ENCODE peak calls at places on chromosomes 1 and 21, in nine cellular contexts. B, K, Q, N, V, L, C, Z and M are unnamed samples. For H3K4me1 and H3K27me3, the result is how much of the 10 kb centered on the place peaks cover.

GRCh38 chr21:36377391-36377842 is 7.8 kb upstream of the CHAF1B start:
- DNase-seq in N (no peak), L (no peak), K (no peak), Q (no peak), Z (no peak), B (no peak), C (no peak), V (no peak), M (no peak)

GRCh38 chr1:221206076-221206475 is 326.8 kb downstream of the HLX start:
- DNase-seq in C (peak), Q (no peak), Z (no peak), B (no peak), N (no peak), K (no peak), V (no peak), L (no peak), M (no peak)

GRCh38 chr1:159949891-159950480 is 4.1 kb downstream of the SLAMF9 start:
- DNase-seq in K (no peak), C (no peak), L (no peak), N (no peak), B (no peak), V (peak), Z (peak), Q (no peak), M (no peak)

GRCh38 chr21:38121888-38122705 is 134.7 kb upstream of the KCNJ15 start:
- DNase-seq in Q (no peak), C (no peak), N (no peak), Z (no peak), K (no peak), V (no peak), L (no peak), B (no peak), M (no peak)

GRCh38 chr1:92481598-92482403 is 4.9 kb downstream of the GFI1 start:
- DNase-seq in Z (no peak), V (no peak), L (peak), Q (no peak), C (no peak), B (no peak), N (no peak), K (peak), M (no peak)

GRCh38 chr1:53367503-53368313 is 39.8 kb upstream of the LRP8 start:
- DNase-seq in B (peak), V (peak), L (no peak), K (no peak), Z (peak), C (no peak), Q (no peak), N (no peak), M (no peak)

GRCh38 chr1:32269744-32270143 is 18.7 kb downstream of the LCK start:
- DNase-seq in C (no peak), K (no peak), Q (no peak), V (no peak), N (no peak), Z (no peak), B (no peak), L (no peak), M (no peak)

GRCh38 chr1:49626474-49626873 is 397.3 kb downstream of the AGBL4 start:
- DNase-seq in K (no peak), N (no peak), L (no peak), Z (no peak), B (no peak), C (no peak), Q (no peak), V (no peak), M (no peak)

GRCh38 chr1:67682659-67683197 is 2.3 kb upstream of the GADD45A start:
- DNase-seq in B (no peak), Q (no peak), K (no peak), N (no peak), V (no peak), Z (no peak), L (no peak), C (peak), M (no peak)

DNA sequence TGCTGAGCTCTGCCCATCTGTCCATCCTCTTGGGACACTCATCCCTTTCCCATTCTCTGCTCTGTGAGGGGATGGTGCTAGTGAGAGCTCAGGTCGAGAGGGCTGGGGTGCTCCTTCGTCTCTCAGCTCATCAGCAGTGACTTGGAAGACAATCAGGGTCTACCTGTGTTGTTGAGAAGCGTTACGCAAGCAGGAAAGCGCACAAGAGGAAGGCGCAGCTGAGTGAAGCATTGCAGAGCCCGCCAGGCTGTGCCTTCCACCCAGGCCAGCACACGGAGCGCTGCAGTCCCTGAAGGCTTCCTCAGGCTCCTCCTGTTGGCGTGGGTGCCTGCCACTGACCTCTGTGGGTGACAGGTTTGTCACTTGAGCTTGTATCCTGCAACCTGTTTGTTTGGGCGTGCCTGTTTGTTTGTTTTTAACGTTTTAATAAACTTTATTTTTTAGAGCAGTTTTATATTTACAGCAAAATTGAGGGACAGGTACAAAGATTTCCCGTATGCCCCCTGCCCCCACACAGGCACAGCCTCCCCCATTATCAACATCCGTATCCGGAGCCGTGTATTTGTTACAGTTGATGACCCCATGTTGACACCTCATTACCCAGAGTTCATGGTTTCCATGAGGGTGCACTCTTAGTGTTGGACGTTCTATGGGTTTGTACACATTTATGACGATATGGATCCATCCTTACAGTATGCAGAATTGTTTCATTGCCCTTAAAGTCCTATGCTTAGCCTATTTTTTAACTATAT is 36.7 kb downstream of the ADARB1 start:
- DNase-seq in Q (no peak), N (no peak), L (no peak), Z (no peak), V (no peak), C (no peak), K (no peak), B (no peak), M (no peak)
- H3K4me3 ChIP-seq in Q (no peak), N (no peak), L (no peak), Z (no peak), V (no peak), C (no peak), K (no peak), B (no peak), M (no peak)

DNA sequence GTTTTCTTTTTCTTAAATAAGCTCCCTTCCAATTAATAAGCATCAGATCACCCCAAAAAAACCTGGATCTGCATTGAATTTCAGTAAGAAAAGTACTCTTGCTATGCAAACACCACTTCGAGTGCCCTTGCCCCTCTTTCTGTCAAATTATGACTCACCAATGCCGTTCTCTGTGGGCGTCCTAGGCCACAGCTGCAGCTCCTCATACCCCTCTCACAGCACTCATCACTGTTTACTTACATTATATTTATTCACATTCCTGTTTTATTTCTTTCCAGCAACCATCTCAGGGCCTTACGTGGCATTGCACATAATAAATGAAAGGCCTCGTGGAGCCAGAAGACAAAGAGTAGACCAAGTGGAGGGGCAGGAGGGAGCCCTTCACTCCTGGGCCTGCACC is 99.1 kb upstream of the CTTNBP2NL start:
- DNase-seq in C (peak), L (no peak), K (no peak), B (no peak), Q (no peak), V (no peak), N (no peak), Z (no peak), M (no peak)
- H3K4me1 ChIP-seq in C (under half), L (under half), K (under half), B (under half), Q (under half), V (under half), N (under half), Z (under half), M (under half)

GRCh38 chr1:118977591-118977990 is 10.6 kb downstream of the TBX15 start:
- DNase-seq in Q (no peak), B (no peak), K (no peak), L (no peak), C (no peak), V (no peak), N (no peak), Z (no peak), M (no peak)
- H3K27me3 ChIP-seq in Q (half or more), B (half or more), K (half or more), L (half or more), C (half or more), V (under half), N (half or more), Z (under half), M (under half)

DNA sequence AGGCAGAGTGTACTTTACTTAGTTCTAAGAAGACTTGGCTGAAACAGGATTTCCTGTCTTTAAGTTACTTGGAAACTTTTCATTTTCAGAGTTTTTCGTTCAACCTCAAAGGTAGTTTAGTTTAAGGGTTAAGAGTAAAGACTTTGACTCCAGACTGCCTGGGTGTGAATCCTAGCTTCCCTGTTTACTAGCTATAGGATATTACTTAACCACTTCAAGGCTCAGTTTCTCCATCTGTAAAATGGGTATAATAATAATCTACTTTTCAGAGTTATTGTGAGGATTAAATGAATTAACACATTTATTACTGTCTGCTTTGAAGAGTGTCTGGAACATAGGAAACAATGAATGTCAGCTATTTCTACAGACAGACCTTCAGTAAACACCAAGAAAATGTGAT is 30.0 kb downstream of the ZNHIT6 start:
- DNase-seq in L (no peak), K (no peak), B (no peak), Z (no peak), V (no peak), Q (no peak), C (no peak), N (no peak), M (no peak)
- H3K4me3 ChIP-seq in L (no peak), K (no peak), B (no peak), Z (no peak), V (no peak), Q (no peak), C (no peak), N (no peak), M (no peak)

GRCh38 chr1:185155600-185156320 is 993 bp downstream of the TRMT1L start:
- DNase-seq in V (no peak), N (no peak), Q (no peak), L (no peak), Z (no peak), B (no peak), K (no peak), C (peak), M (no peak)

GRCh38 chr1:185158806-185159205 is 1.8 kb downstream of the SWT1 start:
- DNase-seq in Z (no peak), L (no peak), Q (no peak), B (no peak), C (no peak), N (no peak), V (no peak), K (no peak), M (no peak)

GRCh38 chr1:185156321-185156853 is 366 bp downstream of the TRMT1L start:
- DNase-seq in K (peak), N (peak), Q (no peak), B (no peak), Z (no peak), V (no peak), L (no peak), C (no peak), M (no peak)

GRCh38 chr1:185156854-185157598 is at the start of the genes SWT1 and TRMT1L:
- DNase-seq in Q (peak), L (peak), K (peak), N (peak), V (peak), C (peak), Z (peak), B (peak), M (peak)

GRCh38 chr1:185157599-185158469 is 867 bp downstream of the SWT1 start:
- DNase-seq in C (peak), N (peak), B (peak), Q (no peak), V (no peak), K (peak), L (no peak), Z (no peak), M (no peak)
- H3K4me1 ChIP-seq in C (under half), N (under half), B (under half), Q (under half), V (under half), K (under half), L (under half), Z (under half), M (under half)